ENCODE peak calls at places on chromosomes 11 and 22, in five cellular contexts. K is fibroblast of pulmonary artery, H is RCC 7860, T is SW480, Y is tibial nerve. N is an unnamed sample.

GRCh38 chr11:15750535-15751297 is 605.6 kb downstream of the SOX6 start:
- DNase-seq in Y (no peak), H (no peak), T (no peak), K (no peak), N (no peak)

GRCh38 chr11:135022430-135022829 is 610.4 kb upstream of the B3GAT1 start:
- DNase-seq in K (no peak), T (no peak), H (no peak), Y (no peak), N (no peak)

GRCh38 chr11:123083623-123084029 is 21.7 kb upstream of the HSPA8 start:
- DNase-seq in Y (peak), H (peak), K (peak), T (peak), N (peak)

GRCh38 chr11:859394-860131 is 16.9 kb downstream of the TSPAN4 start:
- DNase-seq in H (no peak), Y (peak), K (peak), T (peak), N (peak)

GRCh38 chr11:130534525-130534924 is 86.1 kb downstream of the ADAMTS15 start:
- DNase-seq in Y (no peak), K (no peak), T (no peak), H (no peak), N (no peak)

GRCh38 chr11:126080206-126080941 is 17.7 kb upstream of the CDON start:
- DNase-seq in K (no peak), T (no peak), Y (no peak), H (peak), N (no peak)

GRCh38 chr11:69422645-69423044 is 58.8 kb upstream of the LINC01488 start:
- DNase-seq in H (no peak), K (no peak), T (no peak), Y (no peak), N (no peak)

GRCh38 chr22:21984793-21985192 is 2.2 kb upstream of the TOP3B start:
- DNase-seq in Y (no peak), H (no peak), K (peak), T (peak), N (peak)

GRCh38 chr22:19181786-19182471 is 3.4 kb upstream of the SLC25A1 start:
- DNase-seq in K (no peak), T (no peak), H (no peak), Y (no peak), N (no peak)

GRCh38 chr11:109680127-109680526 is 258.1 kb downstream of the C11orf87 start:
- DNase-seq in H (no peak), Y (no peak), T (no peak), K (peak), N (peak)

GRCh38 chr11:14029415-14029814 is 66.9 kb downstream of the SPON1 start:
- DNase-seq in T (peak), Y (no peak), H (no peak), K (no peak), N (no peak)

GRCh38 chr11:15179167-15179566 is 64.4 kb downstream of the INSC start:
- DNase-seq in H (no peak), K (no peak), Y (no peak), T (no peak), N (no peak)

GRCh38 chr22:30947163-30947820 is 21.3 kb downstream of the MORC2 start:
- DNase-seq in T (no peak), H (no peak), Y (no peak), K (no peak), N (no peak)

GRCh38 chr11:6608011-6608410 is 4.0 kb downstream of the TAF10 start:
- DNase-seq in K (no peak), H (no peak), Y (no peak), T (no peak), N (no peak)

GRCh38 chr11:118657238-118657637 is 22.2 kb downstream of the TREH start:
- DNase-seq in Y (no peak), H (peak), K (no peak), T (no peak), N (no peak)

GRCh38 chr11:12269446-12270214 is 107.7 kb upstream of the PARVA start:
- DNase-seq in T (no peak), H (no peak), Y (no peak), K (no peak), N (no peak)

GRCh38 chr11:44270403-44271192 is 39.3 kb downstream of the ALX4 start:
- DNase-seq in K (peak), Y (no peak), T (no peak), H (no peak), N (no peak)

GRCh38 chr11:129417458-129417857 is 41.8 kb downstream of the BARX2 start:
- DNase-seq in H (no peak), Y (no peak), K (no peak), T (no peak), N (no peak)

GRCh38 chr11:3709977-3710376 is 38.8 kb upstream of the CHRNA10 start:
- DNase-seq in Y (no peak), T (no peak), H (no peak), K (no peak), N (no peak)

GRCh38 chr11:15276616-15277015 is 161.9 kb downstream of the INSC start:
- DNase-seq in H (no peak), K (peak), Y (no peak), T (no peak), N (no peak)

GRCh38 chr22:19597399-19597735 is 73.2 kb upstream of the CLDN5 start:
- DNase-seq in T (no peak), H (no peak), Y (no peak), K (no peak), N (no peak)

GRCh38 chr11:23767576-23767975 is 729.3 kb upstream of the LUZP2 start:
- DNase-seq in T (no peak), K (no peak), H (no peak), Y (no peak), N (peak)

GRCh38 chr11:66221012-66221411 is 47.4 kb upstream of the RAB1B start:
- DNase-seq in K (no peak), H (no peak), T (no peak), Y (no peak), N (no peak)

GRCh38 chr22:26259510-26259909 is 90.2 kb downstream of the SEZ6L start:
- DNase-seq in H (no peak), K (peak), T (peak), Y (no peak), N (no peak)

GRCh38 chr11:26234451-26234850 is 97.5 kb upstream of the ANO3 start:
- DNase-seq in Y (no peak), H (no peak), K (no peak), T (no peak), N (no peak)

N was measured in brain microvascular endothelial cell.